ENCODE peak calls at places on chromosomes 13 and 19, in nine cellular contexts. W is A549, C is head of caudate nucleus, I is adrenal gland, U is WTC11, X is NCI-H774, H is choroid plexus epithelial cell, M is NCI-H1417, N is Calu3. S is an unnamed sample.

GRCh38 chr19:18156841-18157464 is 4.0 kb downstream of the PIK3R2 start:
- DNase-seq in U (no peak), C (peak), I (peak), W (peak), N (peak), X (peak), M (peak), H (peak), S (peak)

GRCh38 chr13:40477623-40478608 is 188.5 kb downstream of the FOXO1 start:
- DNase-seq in C (no peak), N (no peak), H (peak), W (no peak), I (peak), U (no peak), X (no peak), M (no peak), S (peak)

GRCh38 chr13:75635101-75635620 is 969 bp upstream of the LMO7 start:
- DNase-seq in H (peak), W (no peak), I (no peak), N (no peak), X (no peak), M (no peak), C (no peak), U (no peak), S (peak)

GRCh38 chr19:49157445-49158224 is at the start of gene TRPM4:
- DNase-seq in N (peak), C (no peak), W (peak), X (peak), U (peak), M (peak), I (peak), H (peak), S (peak)

GRCh38 chr19:15469513-15470297 is 5.4 kb upstream of the RASAL3 start:
- DNase-seq in U (peak), X (no peak), I (no peak), N (no peak), M (no peak), W (no peak), C (no peak), H (no peak), S (no peak)

GRCh38 chr13:24264976-24265375 is 44.4 kb upstream of the C1QTNF9 start:
- DNase-seq in I (no peak), H (no peak), N (no peak), C (no peak), M (no peak), X (no peak), W (no peak), U (no peak), S (no peak)

GRCh38 chr13:44578064-44578394 is 1.9 kb upstream of the TSC22D1 start:
- DNase-seq in W (peak), U (no peak), N (no peak), X (peak), I (no peak), M (no peak), C (no peak), H (no peak), S (no peak)

GRCh38 chr19:36417752-36418286 is 625 bp downstream of the ZFP82 start:
- DNase-seq in X (no peak), W (no peak), I (no peak), N (no peak), H (no peak), U (peak), C (peak), M (no peak), S (peak)

GRCh38 chr19:10602330-10603083 is 15.4 kb upstream of the AP1M2 start:
- DNase-seq in U (peak), X (peak), N (peak), C (peak), M (peak), W (peak), H (peak), I (peak), S (peak)

GRCh38 chr19:49335071-49335783 is at the start of gene CD37:
- DNase-seq in I (no peak), M (no peak), X (no peak), H (no peak), U (no peak), N (no peak), C (no peak), W (no peak), S (no peak)

GRCh38 chr13:19587635-19588300 is 26.4 kb upstream of the TPTE2 start:
- DNase-seq in X (no peak), M (peak), H (peak), C (peak), I (no peak), W (peak), U (no peak), N (peak), S (peak)

GRCh38 chr13:98307744-98308524 is 130.9 kb upstream of the RNF113B start:
- DNase-seq in U (no peak), X (no peak), I (no peak), C (no peak), N (no peak), H (peak), W (no peak), M (no peak), S (no peak)

GRCh38 chr19:9793051-9793591 is 24.6 kb upstream of the ZNF846 start:
- DNase-seq in M (no peak), I (peak), H (peak), W (peak), C (no peak), X (peak), U (no peak), N (no peak), S (peak)

GRCh38 chr13:93859666-93860065 is 619.8 kb downstream of the DCT start:
- DNase-seq in W (no peak), U (no peak), N (no peak), X (no peak), C (no peak), H (peak), I (no peak), M (no peak), S (peak)

S was measured in astrocyte of the hippocampus.